ENCODE peak calls at places on chromosomes 16 and 17, in eight cellular contexts. One of them, this sample, is unnamed.

GRCh38 chr16:54076006-54076504 is 210.5 kb downstream of the IRX3 start:
- DNase-seq in IMR-90: no peak
- DNase-seq in body of pancreas: no peak
- DNase-seq in GM10248: no peak
- DNase-seq in fibroblast of lung: no peak
- DNase-seq in RWPE1: no peak
- DNase-seq in H9: no peak
- DNase-seq in AG10803: no peak
- DNase-seq in this sample: no peak

GRCh38 chr17:11636771-11637170 is 38.5 kb downstream of the DNAH9 start:
- DNase-seq in IMR-90: no peak
- DNase-seq in body of pancreas: no peak
- DNase-seq in GM10248: no peak
- DNase-seq in fibroblast of lung: no peak
- DNase-seq in RWPE1: no peak
- DNase-seq in H9: no peak
- DNase-seq in AG10803: no peak
- DNase-seq in this sample: no peak

GRCh38 chr17:78391843-78392242 is 13.4 kb downstream of the PGS1 start:
- DNase-seq in IMR-90: peak
- DNase-seq in body of pancreas: no peak
- DNase-seq in GM10248: no peak
- DNase-seq in fibroblast of lung: peak
- DNase-seq in RWPE1: peak
- DNase-seq in H9: no peak
- DNase-seq in AG10803: peak
- DNase-seq in this sample: no peak

GRCh38 chr16:17302213-17302612 is 168.5 kb downstream of the XYLT1 start:
- DNase-seq in IMR-90: no peak
- DNase-seq in body of pancreas: no peak
- DNase-seq in GM10248: no peak
- DNase-seq in fibroblast of lung: no peak
- DNase-seq in RWPE1: no peak
- DNase-seq in H9: no peak
- DNase-seq in AG10803: no peak
- DNase-seq in this sample: no peak

GRCh38 chr16:15777533-15778203 is 79.2 kb downstream of the MYH11 start:
- DNase-seq in IMR-90: peak
- DNase-seq in body of pancreas: no peak
- DNase-seq in GM10248: peak
- DNase-seq in fibroblast of lung: peak
- DNase-seq in RWPE1: peak
- DNase-seq in H9: peak
- DNase-seq in AG10803: peak
- DNase-seq in this sample: no peak

GRCh38 chr17:82893779-82894178 is 54.0 kb upstream of the ZNF750 start:
- DNase-seq in IMR-90: peak
- DNase-seq in body of pancreas: no peak
- DNase-seq in GM10248: no peak
- DNase-seq in fibroblast of lung: no peak
- DNase-seq in RWPE1: no peak
- DNase-seq in H9: no peak
- DNase-seq in AG10803: peak
- DNase-seq in this sample: no peak

GRCh38 chr17:62819511-62820221 is 11.6 kb upstream of the MARCHF10 start:
- DNase-seq in IMR-90: peak
- DNase-seq in body of pancreas: peak
- DNase-seq in GM10248: no peak
- DNase-seq in fibroblast of lung: peak
- DNase-seq in RWPE1: peak
- DNase-seq in H9: peak
- DNase-seq in AG10803: peak
- DNase-seq in this sample: no peak

GRCh38 chr16:27174007-27174406 is 29.3 kb upstream of the KDM8 start:
- DNase-seq in IMR-90: no peak
- DNase-seq in body of pancreas: no peak
- DNase-seq in GM10248: no peak
- DNase-seq in fibroblast of lung: no peak
- DNase-seq in RWPE1: no peak
- DNase-seq in H9: no peak
- DNase-seq in AG10803: no peak
- DNase-seq in this sample: peak

GRCh38 chr16:30121741-30122620 is 1.0 kb downstream of the MAPK3 start:
- DNase-seq in IMR-90: no peak
- DNase-seq in body of pancreas: peak
- DNase-seq in GM10248: no peak
- DNase-seq in fibroblast of lung: no peak
- DNase-seq in RWPE1: no peak
- DNase-seq in H9: peak
- DNase-seq in AG10803: no peak
- DNase-seq in this sample: peak

GRCh38 chr16:47143677-47144558 is at the start of gene NETO2:
- DNase-seq in IMR-90: peak
- DNase-seq in body of pancreas: peak
- DNase-seq in GM10248: peak
- DNase-seq in fibroblast of lung: peak
- DNase-seq in RWPE1: peak
- DNase-seq in H9: peak
- DNase-seq in AG10803: peak
- DNase-seq in this sample: peak

GRCh38 chr17:48131216-48131824 is 23.8 kb downstream of the SNX11 start:
- DNase-seq in IMR-90: peak
- DNase-seq in body of pancreas: peak
- DNase-seq in GM10248: peak
- DNase-seq in fibroblast of lung: peak
- DNase-seq in RWPE1: peak
- DNase-seq in H9: peak
- DNase-seq in AG10803: peak
- DNase-seq in this sample: peak

GRCh38 chr16:11047057-11047456 is 102.7 kb downstream of the CLEC16A start:
- DNase-seq in IMR-90: peak
- DNase-seq in body of pancreas: no peak
- DNase-seq in GM10248: no peak
- DNase-seq in fibroblast of lung: peak
- DNase-seq in RWPE1: no peak
- DNase-seq in H9: no peak
- DNase-seq in AG10803: peak
- DNase-seq in this sample: no peak

GRCh38 chr16:17135439-17135838 is 335.3 kb downstream of the XYLT1 start:
- DNase-seq in IMR-90: no peak
- DNase-seq in body of pancreas: no peak
- DNase-seq in GM10248: no peak
- DNase-seq in fibroblast of lung: no peak
- DNase-seq in RWPE1: no peak
- DNase-seq in H9: no peak
- DNase-seq in AG10803: no peak
- DNase-seq in this sample: no peak

GRCh38 chr17:40111221-40112128 is 10.3 kb upstream of the MSL1 start:
- DNase-seq in IMR-90: peak
- DNase-seq in body of pancreas: peak
- DNase-seq in GM10248: peak
- DNase-seq in fibroblast of lung: peak
- DNase-seq in RWPE1: peak
- DNase-seq in H9: peak
- DNase-seq in AG10803: peak
- DNase-seq in this sample: peak

GRCh38 chr17:45316271-45317112 is at the start of gene MAP3K14:
- DNase-seq in IMR-90: peak
- DNase-seq in body of pancreas: peak
- DNase-seq in GM10248: peak
- DNase-seq in fibroblast of lung: peak
- DNase-seq in RWPE1: peak
- DNase-seq in H9: peak
- DNase-seq in AG10803: peak
- DNase-seq in this sample: peak

GRCh38 chr16:660459-661183 is 7.3 kb upstream of the RHOT2 start:
- DNase-seq in IMR-90: peak
- DNase-seq in body of pancreas: peak
- DNase-seq in GM10248: peak
- DNase-seq in fibroblast of lung: peak
- DNase-seq in RWPE1: peak
- DNase-seq in H9: peak
- DNase-seq in AG10803: peak
- DNase-seq in this sample: peak

GRCh38 chr17:59696682-59697277 is 10.4 kb downstream of the PTRH2 start:
- DNase-seq in IMR-90: no peak
- DNase-seq in body of pancreas: no peak
- DNase-seq in GM10248: peak
- DNase-seq in fibroblast of lung: no peak
- DNase-seq in RWPE1: no peak
- DNase-seq in H9: no peak
- DNase-seq in AG10803: no peak
- DNase-seq in this sample: no peak

GRCh38 chr16:13337482-13337881 is 436.1 kb downstream of the SHISA9 start:
- DNase-seq in IMR-90: no peak
- DNase-seq in body of pancreas: no peak
- DNase-seq in GM10248: no peak
- DNase-seq in fibroblast of lung: no peak
- DNase-seq in RWPE1: no peak
- DNase-seq in H9: no peak
- DNase-seq in AG10803: no peak
- DNase-seq in this sample: no peak

GRCh38 chr16:13335894-13336293 is 434.5 kb downstream of the SHISA9 start:
- DNase-seq in IMR-90: no peak
- DNase-seq in body of pancreas: no peak
- DNase-seq in GM10248: no peak
- DNase-seq in fibroblast of lung: no peak
- DNase-seq in RWPE1: no peak
- DNase-seq in H9: no peak
- DNase-seq in AG10803: no peak
- DNase-seq in this sample: no peak

GRCh38 chr16:13331918-13332317 is 430.5 kb downstream of the SHISA9 start:
- DNase-seq in IMR-90: no peak
- DNase-seq in body of pancreas: no peak
- DNase-seq in GM10248: no peak
- DNase-seq in fibroblast of lung: no peak
- DNase-seq in RWPE1: no peak
- DNase-seq in H9: no peak
- DNase-seq in AG10803: no peak
- DNase-seq in this sample: no peak

GRCh38 chr16:13333336-13333735 is 431.9 kb downstream of the SHISA9 start:
- DNase-seq in IMR-90: no peak
- DNase-seq in body of pancreas: no peak
- DNase-seq in GM10248: no peak
- DNase-seq in fibroblast of lung: no peak
- DNase-seq in RWPE1: no peak
- DNase-seq in H9: no peak
- DNase-seq in AG10803: no peak
- DNase-seq in this sample: no peak

GRCh38 chr16:13332713-13333255 is 431.4 kb downstream of the SHISA9 start:
- DNase-seq in IMR-90: no peak
- DNase-seq in body of pancreas: no peak
- DNase-seq in GM10248: no peak
- DNase-seq in fibroblast of lung: no peak
- DNase-seq in RWPE1: no peak
- DNase-seq in H9: peak
- DNase-seq in AG10803: no peak
- DNase-seq in this sample: no peak
- TF ChIP-seq CTCF in IMR-90: no peak
- TF ChIP-seq CTCF in body of pancreas: no peak
- TF ChIP-seq CTCF in GM10248: no peak
- TF ChIP-seq CTCF in fibroblast of lung: no peak
- TF ChIP-seq CTCF in RWPE1: no peak
- TF ChIP-seq CTCF in H9: peak
- TF ChIP-seq CTCF in AG10803: no peak
- TF ChIP-seq CTCF in this sample: no peak

GRCh38 chr16:89031715-89032659 is 55.0 kb upstream of the CBFA2T3 start:
- DNase-seq in IMR-90: no peak
- DNase-seq in body of pancreas: no peak
- DNase-seq in GM10248: peak
- DNase-seq in fibroblast of lung: no peak
- DNase-seq in RWPE1: no peak
- DNase-seq in H9: no peak
- DNase-seq in AG10803: no peak
- DNase-seq in this sample: peak
- TF ChIP-seq CTCF in IMR-90: no peak
- TF ChIP-seq CTCF in body of pancreas: no peak
- TF ChIP-seq CTCF in GM10248: no peak
- TF ChIP-seq CTCF in fibroblast of lung: no peak
- TF ChIP-seq CTCF in RWPE1: no peak
- TF ChIP-seq CTCF in H9: no peak
- TF ChIP-seq CTCF in AG10803: no peak
- TF ChIP-seq CTCF in this sample: no peak

DNA sequence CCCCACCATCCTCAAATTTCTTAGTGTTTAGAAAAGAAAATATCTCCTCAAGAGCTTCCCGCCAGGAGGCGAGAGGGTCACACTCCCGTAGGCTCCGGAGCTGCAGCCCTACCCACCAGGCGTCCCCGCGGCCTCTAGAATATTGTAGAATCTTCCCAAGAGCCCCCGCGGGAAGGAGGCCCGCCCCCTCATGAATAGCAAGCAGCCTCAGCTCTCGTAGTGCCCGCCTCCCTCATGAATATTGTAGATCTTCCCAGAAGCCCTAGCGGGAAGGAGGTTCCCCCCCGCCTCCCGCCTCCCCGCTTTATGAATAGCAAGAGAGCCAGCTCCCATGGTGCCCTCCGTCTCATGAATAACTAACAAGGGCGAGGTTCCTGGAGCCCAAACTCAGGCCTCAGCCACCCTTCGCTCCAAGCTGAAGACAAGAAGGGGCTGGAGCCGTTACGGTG is at the start of gene FBXO47:
- DNase-seq in IMR-90: peak
- DNase-seq in body of pancreas: peak
- DNase-seq in GM10248: peak
- DNase-seq in fibroblast of lung: peak
- DNase-seq in RWPE1: peak
- DNase-seq in H9: peak
- DNase-seq in AG10803: peak
- DNase-seq in this sample: peak
- TF ChIP-seq CTCF in IMR-90: no peak
- TF ChIP-seq CTCF in body of pancreas: peak
- TF ChIP-seq CTCF in GM10248: no peak
- TF ChIP-seq CTCF in fibroblast of lung: no peak
- TF ChIP-seq CTCF in RWPE1: no peak
- TF ChIP-seq CTCF in H9: peak
- TF ChIP-seq CTCF in AG10803: peak
- TF ChIP-seq CTCF in this sample: no peak

DNA sequence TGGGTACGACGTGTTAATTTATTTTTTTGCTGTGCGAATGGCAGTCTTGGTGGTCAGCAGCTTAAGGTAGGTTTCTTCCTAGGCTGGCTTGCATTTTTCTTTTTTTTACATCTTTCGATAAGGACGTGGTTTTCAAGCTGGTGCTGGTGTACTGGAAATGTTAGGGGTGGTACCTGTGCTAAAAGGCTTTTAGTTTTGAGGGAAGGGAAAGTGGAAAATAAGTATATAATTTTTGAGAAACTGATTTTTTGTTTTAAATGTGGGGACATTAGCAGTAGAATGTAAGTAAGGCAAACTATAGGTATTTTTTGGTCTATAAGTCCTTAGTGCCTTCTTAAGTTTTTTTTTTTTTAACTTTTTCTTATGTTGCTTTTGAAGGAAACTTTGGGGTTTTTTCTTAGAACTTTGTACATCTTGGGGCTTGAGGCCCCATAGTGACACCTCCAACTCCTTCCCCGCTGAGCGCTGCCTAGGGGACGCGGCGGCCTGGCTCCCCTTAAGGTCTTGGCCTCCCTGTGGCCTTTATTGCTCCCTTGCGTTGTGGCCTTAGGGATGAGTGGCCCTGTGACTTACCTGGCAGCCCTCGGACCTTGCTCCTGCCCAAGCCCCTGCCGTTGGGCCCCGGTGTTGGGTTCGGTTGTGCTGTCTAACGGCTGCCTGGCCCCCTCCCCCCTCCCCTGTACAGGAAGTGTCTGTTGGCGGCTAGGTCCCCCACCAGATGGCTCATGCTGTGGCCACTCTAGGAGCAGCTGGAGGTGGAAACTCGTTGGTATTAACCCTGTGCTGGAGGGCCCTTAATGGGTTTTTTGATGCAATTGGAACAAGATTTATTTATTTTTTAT is 88.0 kb upstream of the RPRML start:
- DNase-seq in IMR-90: peak
- DNase-seq in body of pancreas: peak
- DNase-seq in GM10248: peak
- DNase-seq in fibroblast of lung: peak
- DNase-seq in RWPE1: peak
- DNase-seq in H9: peak
- DNase-seq in AG10803: peak
- DNase-seq in this sample: peak
- TF ChIP-seq CTCF in IMR-90: peak
- TF ChIP-seq CTCF in body of pancreas: no peak
- TF ChIP-seq CTCF in GM10248: no peak
- TF ChIP-seq CTCF in fibroblast of lung: peak
- TF ChIP-seq CTCF in RWPE1: no peak
- TF ChIP-seq CTCF in H9: peak
- TF ChIP-seq CTCF in AG10803: peak
- TF ChIP-seq CTCF in this sample: no peak

This sample was measured in upper lobe of left lung.